ENCODE peak calls at places on chromosome 11, in four cellular contexts. L is body of pancreas, I is transverse colon, U is H1. X is an unnamed sample.
A peak's percentile ranks its signal among the peaks of the same experiment; 100 is the strongest.

GRCh38 chr11:125173556-125173955 is 9.0 kb downstream of the PKNOX2 start:
- DNase-seq in L (no peak), I (no peak), U (no peak), X (no peak)

GRCh38 chr11:67303132-67303988 is at the start of gene SSH3:
- DNase-seq in L (peak; percentile 90), I (peak; percentile 90), U (peak; percentile 46), X (peak; percentile 25)

GRCh38 chr11:74681686-74682651 is 49.3 kb downstream of the CHRDL2 start:
- DNase-seq in L (peak; percentile 83), I (peak; percentile 26), U (no peak), X (no peak)

GRCh38 chr11:95143106-95143681 is 53.5 kb downstream of the ENDOD1 start:
- DNase-seq in L (no peak), I (no peak), U (no peak), X (no peak)

GRCh38 chr11:14095882-14096281 is 133.4 kb downstream of the SPON1 start:
- DNase-seq in L (no peak), I (no peak), U (no peak), X (no peak)

GRCh38 chr11:131353761-131354160 is 16.7 kb upstream of the NTM start:
- DNase-seq in L (no peak), I (no peak), U (no peak), X (no peak)

GRCh38 chr11:108543316-108543955 is 45.3 kb upstream of the POGLUT3 start:
- DNase-seq in L (no peak), I (no peak), U (no peak), X (no peak)

GRCh38 chr11:69834251-69834650 is 15.0 kb upstream of the FGF3 start:
- DNase-seq in L (no peak), I (no peak), U (no peak), X (no peak)

GRCh38 chr11:86726118-86726748 is 53.8 kb upstream of the ME3 start:
- DNase-seq in L (no peak), I (no peak), U (no peak), X (no peak)

GRCh38 chr11:70202898-70203748 is at the start of gene FADD:
- DNase-seq in L (peak; percentile 95), I (peak; percentile 94), U (peak; percentile 72), X (peak; percentile 92)

GRCh38 chr11:133522344-133522743 is 10.0 kb downstream of the OPCML start:
- DNase-seq in L (no peak), I (no peak), U (no peak), X (no peak)

GRCh38 chr11:94835571-94835970 is 67.4 kb downstream of the AMOTL1 start:
- DNase-seq in L (no peak), I (no peak), U (no peak), X (no peak)

GRCh38 chr11:73388241-73389133 is 12.3 kb downstream of the RELT start:
- DNase-seq in L (no peak), I (peak; percentile 36), U (no peak), X (no peak)

GRCh38 chr11:78828582-78829520 is 254.2 kb upstream of the NARS2 start:
- DNase-seq in L (no peak), I (no peak), U (no peak), X (no peak)

GRCh38 chr11:36304349-36304748 is 8.3 kb downstream of the PRR5L start:
- DNase-seq in L (no peak), I (no peak), U (no peak), X (no peak)

GRCh38 chr11:12643029-12643428 is 31.2 kb upstream of the TEAD1 start:
- DNase-seq in L (no peak), I (no peak), U (no peak), X (no peak)

GRCh38 chr11:7490054-7490453 is 4.7 kb downstream of the OLFML1 start:
- DNase-seq in L (no peak), I (no peak), U (no peak), X (no peak)

GRCh38 chr11:29435421-29435820 is 581.4 kb downstream of the KCNA4 start:
- DNase-seq in L (no peak), I (no peak), U (no peak), X (no peak)

GRCh38 chr11:15737326-15737725 is 619.0 kb downstream of the SOX6 start:
- DNase-seq in L (no peak), I (no peak), U (no peak), X (no peak)

GRCh38 chr11:93861808-93862207 is 11.4 kb upstream of the VSTM5 start:
- DNase-seq in L (no peak), I (no peak), U (no peak), X (no peak)

GRCh38 chr11:60942207-60942606 is 9.8 kb downstream of the SLC15A3 start:
- DNase-seq in L (no peak), I (no peak), U (no peak), X (no peak)

GRCh38 chr11:27468643-27469332 is 3.8 kb downstream of the LGR4 start:
- DNase-seq in L (peak; percentile 63), I (no peak), U (no peak), X (no peak)

GRCh38 chr11:19853901-19854300 is 141.3 kb downstream of the NAV2 start:
- DNase-seq in L (no peak), I (no peak), U (no peak), X (no peak)

GRCh38 chr11:102920118-102920684 is 35.3 kb downstream of the MMP13 start:
- DNase-seq in L (no peak), I (no peak), U (no peak), X (no peak)

DNA sequence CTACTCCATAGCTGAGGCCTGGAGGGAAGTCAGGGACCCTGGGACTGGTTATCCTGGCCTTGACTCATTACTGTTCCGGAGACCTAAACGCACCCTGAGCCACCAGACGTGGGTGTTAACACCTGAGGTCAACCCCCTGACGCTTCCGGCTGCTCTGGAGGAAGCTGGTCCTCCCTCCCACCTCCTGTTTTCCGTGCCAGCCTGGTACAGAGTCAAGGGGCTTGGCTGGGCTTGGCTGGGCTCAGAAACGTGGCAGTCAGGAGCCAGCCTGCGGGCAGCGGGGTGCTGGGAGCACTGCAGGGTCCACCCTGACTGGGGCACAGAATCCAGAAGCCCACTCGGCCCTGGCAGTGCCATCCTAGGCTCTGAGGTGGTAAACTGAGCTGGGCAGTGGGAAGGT is 2.6 kb downstream of the TMPRSS4 start:
- DNase-seq in L (no peak), I (peak; percentile 47), U (no peak), X (no peak)
- H3K4me3 ChIP-seq in L (no peak overlapping the region), I (peak overlapping the region; percentile 14), U (no peak overlapping the region), X (no peak overlapping the region)

GRCh38 chr11:2462092-2462985 is 17.5 kb downstream of the KCNQ1 start:
- DNase-seq in L (peak; percentile 51), I (no peak), U (no peak), X (no peak)

GRCh38 chr11:2462986-2463765 is 18.4 kb downstream of the KCNQ1 start:
- DNase-seq in L (peak; percentile 97), I (peak; percentile 87), U (no peak), X (no peak)

GRCh38 chr11:2459796-2460531 is 15.2 kb downstream of the KCNQ1 start:
- DNase-seq in L (peak; percentile 71), I (peak; percentile 69), U (no peak), X (no peak)

GRCh38 chr11:2460540-2461252 is 15.9 kb downstream of the KCNQ1 start:
- DNase-seq in L (no peak), I (peak; percentile 66), U (no peak), X (no peak)

GRCh38 chr11:2461253-2462091 is 16.7 kb downstream of the KCNQ1 start:
- DNase-seq in L (peak; percentile 63), I (no peak), U (no peak), X (no peak)
- H3K4me1 ChIP-seq in L (peaks cover 78% of the 10 kb centered on the region), I (peaks cover 30% of the 10 kb centered on the region), U (no peaks in the 10 kb centered on the region), X (no peaks in the 10 kb centered on the region)

DNA sequence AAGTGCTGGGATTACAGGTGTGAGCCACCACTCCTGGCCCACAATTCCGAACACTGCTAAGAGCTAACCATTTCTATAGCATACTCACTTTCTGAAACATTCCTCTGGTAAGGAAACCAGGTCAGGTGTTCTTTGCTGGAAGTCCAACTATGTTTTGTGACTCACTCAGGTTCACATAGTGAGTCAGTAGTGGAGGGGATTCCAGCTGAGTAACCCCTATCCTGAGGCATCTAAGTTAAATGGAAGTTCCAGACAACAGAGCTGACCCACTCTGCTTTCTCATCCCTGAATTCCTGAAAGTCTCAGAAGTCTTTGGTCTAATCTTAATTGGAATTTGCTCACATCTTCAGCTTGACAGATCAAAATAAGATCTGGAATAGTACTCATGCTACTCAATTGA is 3.0 kb upstream of the CHRNA10 start:
- DNase-seq in L (no peak), I (no peak), U (peak; percentile 5), X (no peak)
- H3K27ac ChIP-seq in L (no peak overlapping the region), I (no peak overlapping the region), U (no peak overlapping the region), X (no peak overlapping the region)

GRCh38 chr11:107017104-107017432 is 1.2 kb downstream of the GUCY1A2 start:
- DNase-seq in L (no peak), I (no peak), U (no peak), X (no peak)
- H3K4me3 ChIP-seq in L (no peak overlapping the region), I (no peak overlapping the region), U (peak overlapping the region; percentile 58), X (peak overlapping the region; percentile 56)

GRCh38 chr11:44940835-44941234 is 9.8 kb downstream of the TP53I11 start:
- DNase-seq in L (no peak), I (no peak), U (no peak), X (no peak)
- H3K4me1 ChIP-seq in L (peaks cover 26% of the 10 kb centered on the region), I (peaks cover 14% of the 10 kb centered on the region), U (peaks cover 38% of the 10 kb centered on the region), X (peaks cover 3% of the 10 kb centered on the region)

GRCh38 chr11:114078423-114078822 is 18.9 kb downstream of the ZBTB16 start:
- DNase-seq in L (no peak), I (no peak), U (no peak), X (no peak)
- H3K27ac ChIP-seq in L (peak overlapping the region; percentile 86), I (peak overlapping the region; percentile 69), U (no peak overlapping the region), X (no peak overlapping the region)

X was measured in SJCRH30.